ENCODE peak calls at places on chromosomes 16 and 17, in ten cellular contexts. Y is PC-9, Q is HCT116, E is fibroblast of lung, S is H9, U is PC-3, V is neural progenitor cell, P is mammary epithelial cell, T is IMR-90, A is GM23338. L is an unnamed sample.
A peak's percentile ranks its signal among the peaks of the same experiment; 100 is the strongest.

GRCh38 chr17:34307110-34307509 is 12.1 kb upstream of the CCL8 start:
- DNase-seq in Y (no peak), Q (no peak), E (no peak), S (no peak), U (no peak), V (no peak), P (no peak), T (peak; percentile 71), A (no peak), L (no peak)

GRCh38 chr17:74478369-74479100 is 12.1 kb downstream of the CD300A start:
- DNase-seq in Y (no peak), Q (no peak), E (no peak), S (no peak), U (no peak), V (no peak), P (no peak), T (no peak), A (no peak), L (no peak)

GRCh38 chr17:77473615-77474226 is 333.0 kb downstream of the SEC14L1 start:
- DNase-seq in Y (no peak), Q (peak; percentile 71), E (no peak), S (no peak), U (peak; percentile 50), V (no peak), P (peak; percentile 87), T (no peak), A (no peak), L (peak; percentile 64)

GRCh38 chr16:83791916-83792315 is 15.9 kb upstream of the HSBP1 start:
- DNase-seq in Y (no peak), Q (no peak), E (no peak), S (no peak), U (no peak), V (no peak), P (no peak), T (no peak), A (no peak), L (no peak)

GRCh38 chr17:17141860-17142552 is 64.1 kb downstream of the PLD6 start:
- DNase-seq in Y (no peak), Q (no peak), E (peak; percentile 42), S (peak; percentile 80), U (no peak), V (peak; percentile 78), P (peak; percentile 18), T (peak; percentile 50), A (peak; percentile 79), L (peak; percentile 47)

GRCh38 chr17:38852771-38853291 is 690 bp downstream of the RPL23 start:
- DNase-seq in Y (no peak), Q (no peak), E (no peak), S (no peak), U (no peak), V (no peak), P (no peak), T (no peak), A (no peak), L (no peak)

GRCh38 chr17:57612202-57613071 is 132.7 kb downstream of the CCDC182 start:
- DNase-seq in Y (no peak), Q (no peak), E (no peak), S (peak; percentile 77), U (no peak), V (peak; percentile 70), P (no peak), T (no peak), A (peak; percentile 64), L (no peak)

GRCh38 chr16:22813946-22814325 is at the start of gene HS3ST2:
- DNase-seq in Y (no peak), Q (no peak), E (peak; percentile 0), S (peak; percentile 68), U (no peak), V (peak; percentile 92), P (peak; percentile 82), T (no peak), A (peak; percentile 90), L (peak; percentile 67)

GRCh38 chr16:87720411-87720810 is 45.4 kb downstream of the KLHDC4 start:
- DNase-seq in Y (no peak), Q (no peak), E (no peak), S (no peak), U (no peak), V (no peak), P (no peak), T (no peak), A (no peak), L (no peak)
- TF ChIP-seq CTCF in Y (no peak), Q (no peak), E (no peak), S (no peak), U (no peak), V (no peak), P (no peak), T (no peak), A (no peak), L (no peak)

GRCh38 chr17:8744086-8744781 is 402 bp downstream of the CCDC42 start:
- DNase-seq in Y (no peak), Q (no peak), E (no peak), S (peak; percentile 24), U (no peak), V (no peak), P (no peak), T (no peak), A (no peak), L (no peak)

GRCh38 chr17:8745586-8746500 is 1.2 kb upstream of the CCDC42 start:
- DNase-seq in Y (peak; percentile 59), Q (peak; percentile 16), E (peak; percentile 45), S (peak; percentile 82), U (peak; percentile 38), V (peak; percentile 84), P (peak; percentile 22), T (peak; percentile 29), A (peak; percentile 70), L (peak; percentile 84)

GRCh38 chr17:8747731-8748130 is 3.1 kb upstream of the CCDC42 start:
- DNase-seq in Y (no peak), Q (no peak), E (no peak), S (peak; percentile 12), U (no peak), V (no peak), P (no peak), T (no peak), A (no peak), L (no peak)

GRCh38 chr17:8742828-8743227 is 1.8 kb downstream of the CCDC42 start:
- DNase-seq in Y (no peak), Q (no peak), E (no peak), S (peak; percentile 27), U (no peak), V (no peak), P (no peak), T (no peak), A (no peak), L (no peak)

DNA sequence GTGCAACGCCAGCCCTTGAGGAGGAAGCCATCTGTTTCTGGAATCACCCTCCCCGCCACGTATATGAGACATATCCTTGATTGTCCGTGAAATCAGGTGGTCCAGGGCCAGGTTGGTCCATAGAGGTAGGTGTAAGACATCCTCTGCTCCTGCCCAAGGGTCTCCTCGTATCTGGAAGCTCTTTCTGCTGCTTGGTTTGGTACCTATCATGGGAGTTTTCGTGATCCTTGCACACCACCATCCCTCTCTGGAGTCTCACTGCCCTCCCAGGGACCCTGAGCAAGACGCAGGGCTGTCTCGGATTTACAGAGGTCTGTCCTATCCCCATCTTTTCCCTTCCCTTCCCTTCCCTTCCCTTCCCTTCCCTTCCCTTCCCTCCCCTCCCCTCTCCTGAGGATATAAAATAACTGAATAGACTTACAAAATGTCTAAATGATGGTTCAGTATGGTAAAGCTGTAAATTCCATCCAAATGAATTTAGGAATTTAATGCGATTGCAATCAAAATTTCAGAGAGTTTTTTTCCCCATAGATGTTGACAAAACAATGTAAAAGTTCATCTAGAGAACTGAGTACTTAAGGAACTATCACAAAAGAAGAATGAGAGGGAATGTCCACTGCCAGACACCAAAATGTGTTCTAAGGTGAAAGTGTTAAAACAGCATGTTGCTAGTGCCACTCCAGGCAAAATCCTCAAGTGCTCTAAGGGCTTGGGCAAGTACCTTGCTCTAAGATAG is 2.0 kb upstream of the CCDC42 start:
- DNase-seq in Y (no peak), Q (peak; percentile 8), E (peak; percentile 45), S (peak; percentile 23), U (no peak), V (peak; percentile 20), P (peak; percentile 9), T (peak; percentile 5), A (no peak), L (no peak)
- H3K4me2 ChIP-seq in Y (no peak overlapping the region), Q (peak overlapping the region; percentile 90), E (peak overlapping the region; percentile 95), S (peak overlapping the region; percentile 85), U (peak overlapping the region; percentile 91), V (peak overlapping the region; percentile 77), P (peak overlapping the region; percentile 96), T (peak overlapping the region; percentile 99), A (peak overlapping the region; percentile 99), L (peak overlapping the region; percentile 98)

GRCh38 chr16:72666267-72666666 is 381.7 kb downstream of the ZFHX3 start:
- DNase-seq in Y (no peak), Q (no peak), E (no peak), S (no peak), U (no peak), V (peak; percentile 12), P (no peak), T (peak; percentile 12), A (no peak), L (no peak)
- TF ChIP-seq CTCF in Y (no peak), Q (no peak), E (no peak), S (no peak), U (no peak), V (no peak), P (no peak), T (no peak), A (no peak), L (no peak)

GRCh38 chr17:61799812-61800484 is 63.4 kb downstream of the BRIP1 start:
- DNase-seq in Y (no peak), Q (no peak), E (no peak), S (no peak), U (no peak), V (no peak), P (no peak), T (no peak), A (no peak), L (no peak)

GRCh38 chr17:61803796-61804195 is 59.5 kb downstream of the BRIP1 start:
- DNase-seq in Y (no peak), Q (no peak), E (no peak), S (no peak), U (no peak), V (no peak), P (no peak), T (no peak), A (no peak), L (no peak)

GRCh38 chr17:61806081-61806828 is 57.1 kb downstream of the BRIP1 start:
- DNase-seq in Y (no peak), Q (no peak), E (peak; percentile 6), S (no peak), U (no peak), V (no peak), P (no peak), T (no peak), A (peak; percentile 5), L (no peak)

GRCh38 chr17:61805399-61805798 is 57.9 kb downstream of the BRIP1 start:
- DNase-seq in Y (no peak), Q (peak; percentile 13), E (peak; percentile 82), S (no peak), U (peak; percentile 86), V (no peak), P (peak; percentile 58), T (peak; percentile 74), A (no peak), L (no peak)

DNA sequence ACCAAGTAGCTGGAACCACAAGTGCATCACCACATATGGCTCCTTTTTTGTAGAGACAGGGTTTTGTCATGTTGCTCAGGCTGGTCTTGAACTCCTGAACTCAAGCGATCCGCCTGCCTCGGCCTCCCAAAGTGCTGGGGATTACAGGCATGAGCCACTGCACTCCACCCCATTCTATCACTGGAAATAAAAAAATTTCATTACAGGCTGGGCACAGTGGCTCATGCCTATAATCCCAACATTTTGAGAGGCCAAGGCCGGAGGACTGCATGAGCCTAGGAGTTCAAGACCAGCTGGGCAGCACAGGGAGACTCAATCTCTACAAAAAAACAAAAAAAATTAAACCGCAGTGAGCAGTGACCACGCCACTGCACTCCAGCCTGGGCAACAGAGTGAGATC is 60.1 kb downstream of the BRIP1 start:
- DNase-seq in Y (no peak), Q (no peak), E (no peak), S (no peak), U (no peak), V (no peak), P (no peak), T (no peak), A (no peak), L (no peak)
- H3K4me2 ChIP-seq in Y (no peak overlapping the region), Q (no peak overlapping the region), E (no peak overlapping the region), S (no peak overlapping the region), U (no peak overlapping the region), V (no peak overlapping the region), P (no peak overlapping the region), T (no peak overlapping the region), A (no peak overlapping the region), L (no peak overlapping the region)

L was measured in hepatocyte.